ENCODE peak calls at places on chromosome 3, in nine cellular contexts. R, S, Y, O, D, N, W, F and K are unnamed samples.
A peak's percentile ranks its signal among the peaks of the same experiment; 100 is the strongest.

GRCh38 chr3:191339313-191339917 is 9.1 kb upstream of the UTS2B start:
- DNase-seq in N (no peak), S (no peak), F (no peak), Y (no peak), D (no peak), W (no peak), R (no peak), O (no peak), K (no peak)

GRCh38 chr3:52077900-52078299 is 21.5 kb upstream of the DUSP7 start:
- DNase-seq in F (no peak), W (no peak), D (no peak), O (no peak), Y (no peak), R (no peak), S (no peak), N (no peak), K (no peak)

GRCh38 chr3:127196466-127197299 is 3.8 kb downstream of the PRR23E start:
- DNase-seq in W (no peak), R (no peak), N (no peak), F (no peak), S (no peak), O (no peak), D (no peak), Y (no peak), K (no peak)

GRCh38 chr3:50708620-50709019 is 33.9 kb downstream of the DOCK3 start:
- DNase-seq in Y (no peak), D (no peak), O (no peak), F (no peak), R (no peak), W (no peak), S (peak; percentile 35), N (no peak), K (no peak)

GRCh38 chr3:10140996-10141546 is 507 bp upstream of the VHL start:
- DNase-seq in S (no peak), R (no peak), Y (no peak), D (no peak), W (no peak), O (no peak), N (no peak), F (no peak), K (no peak)

GRCh38 chr3:131804565-131805133 is 230.2 kb downstream of the CPNE4 start:
- DNase-seq in O (no peak), R (no peak), N (no peak), W (no peak), D (no peak), F (peak; percentile 66), Y (peak; percentile 3), S (peak; percentile 77), K (no peak)

GRCh38 chr3:65993134-65993900 is 45.4 kb downstream of the MAGI1 start:
- DNase-seq in D (no peak), W (no peak), N (no peak), F (no peak), R (no peak), O (no peak), S (no peak), Y (no peak), K (no peak)

GRCh38 chr3:47712398-47712797 is 69.3 kb downstream of the SMARCC1 start:
- DNase-seq in S (no peak), N (no peak), F (no peak), R (no peak), W (no peak), O (no peak), D (no peak), Y (no peak), K (no peak)

GRCh38 chr3:98772022-98772421 is 8.9 kb downstream of the ST3GAL6 start:
- DNase-seq in D (no peak), W (no peak), S (no peak), F (no peak), R (no peak), O (no peak), N (no peak), Y (no peak), K (no peak)

GRCh38 chr3:179045719-179046402 is 25.7 kb downstream of the ZMAT3 start:
- DNase-seq in F (no peak), D (no peak), R (no peak), Y (no peak), S (no peak), W (no peak), O (no peak), N (no peak), K (no peak)

GRCh38 chr3:120025520-120025919 is 68.7 kb downstream of the GSK3B start:
- DNase-seq in S (no peak), O (peak; percentile 29), N (no peak), W (peak; percentile 55), R (no peak), F (no peak), Y (peak; percentile 12), D (no peak), K (no peak)

GRCh38 chr3:61663728-61664492 is 102.5 kb downstream of the PTPRG start:
- DNase-seq in W (peak; percentile 71), N (no peak), D (no peak), O (peak; percentile 97), F (no peak), R (no peak), S (no peak), Y (peak; percentile 97), K (peak; percentile 95)

GRCh38 chr3:32421991-32422859 is 30.6 kb downstream of the CMTM7 start:
- DNase-seq in W (peak; percentile 97), N (no peak), F (peak; percentile 26), D (peak; percentile 92), Y (peak; percentile 83), S (peak; percentile 95), R (no peak), O (peak; percentile 73), K (no peak)

GRCh38 chr3:39140341-39140971 is 12.9 kb downstream of the CSRNP1 start:
- DNase-seq in N (no peak), W (peak; percentile 51), S (no peak), O (no peak), R (no peak), F (no peak), D (no peak), Y (no peak), K (no peak)

GRCh38 chr3:121956363-121956762 is 62.2 kb downstream of the SLC15A2 start:
- DNase-seq in O (no peak), Y (no peak), W (no peak), R (no peak), S (no peak), N (no peak), D (no peak), F (no peak), K (peak; percentile 1)

GRCh38 chr3:187186801-187187421 is 10.4 kb upstream of the RTP1 start:
- DNase-seq in O (peak; percentile 94), F (no peak), D (no peak), Y (peak; percentile 88), S (peak; percentile 24), R (no peak), W (peak; percentile 83), N (no peak), K (peak; percentile 71)

GRCh38 chr3:38140326-38141172 is 2.1 kb downstream of the MYD88 start:
- DNase-seq in N (no peak), S (no peak), D (peak; percentile 44), W (no peak), Y (no peak), O (no peak), R (no peak), F (no peak), K (peak; percentile 47)

DNA sequence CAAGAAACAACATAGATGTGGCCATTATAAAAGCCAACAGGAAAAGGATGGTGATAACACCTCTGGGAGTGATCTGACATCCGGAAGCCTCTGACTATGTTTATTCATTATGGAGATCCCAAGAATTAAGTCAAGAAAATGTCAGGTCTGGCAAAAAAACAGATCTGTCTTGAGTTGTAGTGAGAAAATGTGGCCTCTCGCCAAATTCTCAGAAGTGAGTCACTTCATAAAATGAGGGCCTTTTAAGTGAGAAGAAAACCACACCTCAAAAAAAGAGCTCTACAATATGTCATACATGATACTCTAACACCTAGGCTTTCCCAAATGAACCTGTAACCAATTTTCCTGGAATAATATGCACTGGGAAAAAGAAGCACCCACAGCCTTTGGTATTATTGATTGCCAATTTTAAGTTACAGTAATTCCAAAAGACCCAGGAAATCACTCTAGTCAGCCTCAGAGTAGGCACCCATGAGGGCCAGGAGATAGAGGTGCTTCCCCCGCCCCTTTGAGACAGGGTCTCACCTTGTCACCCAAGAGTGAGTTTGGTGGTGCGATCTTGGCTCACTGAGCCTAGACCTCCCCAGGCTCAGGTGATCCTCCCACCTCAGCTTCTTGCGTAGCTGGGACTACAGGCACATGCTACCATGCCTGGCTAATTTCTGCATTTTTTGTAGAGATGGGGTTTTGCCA is 38.0 kb downstream of the CCR3 start:
- DNase-seq in R (no peak), Y (peak; percentile 51), N (peak; percentile 35), D (no peak), W (peak; percentile 84), S (peak; percentile 39), F (no peak), O (peak; percentile 30), K (no peak)
- H3K4me1 ChIP-seq in R (peaks cover 38% of the 10 kb centered on the region), Y (no peaks in the 10 kb centered on the region), N (peaks cover 63% of the 10 kb centered on the region), D (no peaks in the 10 kb centered on the region), W (no peaks in the 10 kb centered on the region), S (no peaks in the 10 kb centered on the region), F (no peaks in the 10 kb centered on the region), O (no peaks in the 10 kb centered on the region), K (no peaks in the 10 kb centered on the region)

GRCh38 chr3:193830791-193831191 is 237.8 kb downstream of the OPA1 start:
- DNase-seq in F (no peak), D (no peak), Y (no peak), S (no peak), W (peak; percentile 100), N (no peak), R (no peak), O (no peak), K (no peak)
- H3K4me1 ChIP-seq in F (no peaks in the 10 kb centered on the region), D (peaks cover 17% of the 10 kb centered on the region), Y (peaks cover 4% of the 10 kb centered on the region), S (peaks cover 11% of the 10 kb centered on the region), W (peaks cover 51% of the 10 kb centered on the region), N (no peaks in the 10 kb centered on the region), R (no peaks in the 10 kb centered on the region), O (no peaks in the 10 kb centered on the region), K (peaks cover 2% of the 10 kb centered on the region)

DNA sequence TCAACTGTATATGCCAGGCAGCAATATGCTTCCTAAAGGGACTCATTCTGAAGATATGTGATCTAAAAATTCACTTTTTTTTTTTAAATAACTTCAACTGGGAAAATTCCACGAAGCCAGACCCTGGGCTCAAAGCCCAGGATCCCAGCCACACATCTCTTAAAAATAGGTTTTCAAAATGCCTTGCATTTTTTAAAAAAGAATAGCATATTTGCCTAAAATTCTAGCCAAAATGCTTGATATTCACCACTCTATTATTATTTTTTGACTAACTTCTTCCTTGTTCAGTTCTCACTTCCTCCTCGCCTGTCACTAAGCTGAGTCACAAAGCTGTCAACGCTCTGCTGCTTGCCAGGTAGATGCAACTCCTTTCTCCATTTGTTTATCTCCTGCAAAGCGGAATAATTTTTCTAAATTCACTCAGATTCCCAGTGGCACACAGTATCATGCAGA is 28.0 kb upstream of the VGLL4 start:
- DNase-seq in Y (peak; percentile 74), R (no peak), F (no peak), S (peak; percentile 27), D (no peak), N (no peak), O (peak; percentile 54), W (no peak), K (no peak)
- H3K4me1 ChIP-seq in Y (peaks cover 48% of the 10 kb centered on the region), R (no peaks in the 10 kb centered on the region), F (no peaks in the 10 kb centered on the region), S (peaks cover 21% of the 10 kb centered on the region), D (peaks cover 23% of the 10 kb centered on the region), N (no peaks in the 10 kb centered on the region), O (peaks cover 8% of the 10 kb centered on the region), W (peaks cover 4% of the 10 kb centered on the region), K (no peaks in the 10 kb centered on the region)

DNA sequence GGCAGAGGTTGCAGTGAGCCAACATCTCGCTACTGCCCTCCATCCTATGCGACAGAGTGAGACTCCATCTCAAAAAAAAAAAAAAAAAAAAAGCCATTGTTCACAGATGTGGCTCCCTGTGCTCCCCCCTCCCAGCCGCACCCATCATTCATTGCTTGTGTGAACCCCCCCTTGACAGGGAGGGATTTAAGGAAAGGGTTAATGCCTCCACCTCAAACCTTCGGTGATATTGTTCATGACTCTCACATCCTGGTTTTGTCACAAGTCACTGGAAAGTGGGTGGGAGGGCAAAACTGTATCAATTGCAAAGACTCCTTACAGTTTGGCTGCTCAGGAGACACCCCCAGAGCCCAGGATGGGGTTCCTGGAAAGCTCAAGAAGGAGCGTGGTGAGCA is 7.7 kb downstream of the SLC6A6 start:
- DNase-seq in W (no peak), S (no peak), Y (no peak), F (no peak), D (no peak), O (no peak), R (no peak), N (no peak), K (no peak)
- H3K4me1 ChIP-seq in W (peaks cover 16% of the 10 kb centered on the region), S (peaks cover 92% of the 10 kb centered on the region), Y (peaks cover 30% of the 10 kb centered on the region), F (peaks cover 8% of the 10 kb centered on the region), D (peaks cover 40% of the 10 kb centered on the region), O (peaks cover 37% of the 10 kb centered on the region), R (peaks cover 4% of the 10 kb centered on the region), N (peaks cover 4% of the 10 kb centered on the region), K (peaks cover 9% of the 10 kb centered on the region)